ENCODE peak calls at places on chromosome 6, in ten cellular contexts. One of them, this sample, is unnamed.

GRCh38 chr6:21595265-21595950 is 1.9 kb downstream of the SOX4 start:
- DNase-seq in Panc1: no peak
- DNase-seq in lower lobe of right lung: peak; percentile 66
- DNase-seq in SK-N-SH: peak; percentile 34
- DNase-seq in uterus: peak; percentile 56
- DNase-seq in foreskin fibroblast: peak; percentile 7
- DNase-seq in NB4: peak; percentile 58
- DNase-seq in fibroblast of lung: no peak
- DNase-seq in Peyer's patch: peak; percentile 67
- DNase-seq in heart right ventricle: peak; percentile 31
- DNase-seq in this sample: peak; percentile 35

GRCh38 chr6:157906537-157907061 is 75.1 kb upstream of the SYNJ2 start:
- DNase-seq in Panc1: no peak
- DNase-seq in lower lobe of right lung: no peak
- DNase-seq in SK-N-SH: no peak
- DNase-seq in uterus: no peak
- DNase-seq in foreskin fibroblast: no peak
- DNase-seq in NB4: no peak
- DNase-seq in fibroblast of lung: no peak
- DNase-seq in Peyer's patch: no peak
- DNase-seq in heart right ventricle: no peak
- DNase-seq in this sample: no peak

GRCh38 chr6:131317516-131317915 is 182.2 kb downstream of the AKAP7 start:
- DNase-seq in Panc1: no peak
- DNase-seq in lower lobe of right lung: no peak
- DNase-seq in SK-N-SH: no peak
- DNase-seq in uterus: no peak
- DNase-seq in foreskin fibroblast: peak; percentile 10
- DNase-seq in NB4: no peak
- DNase-seq in fibroblast of lung: peak; percentile 2
- DNase-seq in Peyer's patch: no peak
- DNase-seq in heart right ventricle: no peak
- DNase-seq in this sample: no peak

GRCh38 chr6:166559211-166559610 is 27.3 kb downstream of the RAMACL start:
- DNase-seq in Panc1: no peak
- DNase-seq in lower lobe of right lung: no peak
- DNase-seq in SK-N-SH: no peak
- DNase-seq in uterus: no peak
- DNase-seq in foreskin fibroblast: no peak
- DNase-seq in NB4: no peak
- DNase-seq in fibroblast of lung: peak; percentile 45
- DNase-seq in Peyer's patch: no peak
- DNase-seq in heart right ventricle: no peak
- DNase-seq in this sample: no peak

GRCh38 chr6:5112065-5112799 is 27.1 kb downstream of the PPP1R3G start:
- DNase-seq in Panc1: no peak
- DNase-seq in lower lobe of right lung: no peak
- DNase-seq in SK-N-SH: no peak
- DNase-seq in uterus: no peak
- DNase-seq in foreskin fibroblast: peak; percentile 81
- DNase-seq in NB4: no peak
- DNase-seq in fibroblast of lung: no peak
- DNase-seq in Peyer's patch: no peak
- DNase-seq in heart right ventricle: no peak
- DNase-seq in this sample: peak; percentile 22

GRCh38 chr6:46453221-46453620 is 38.0 kb downstream of the RCAN2 start:
- DNase-seq in Panc1: no peak
- DNase-seq in lower lobe of right lung: no peak
- DNase-seq in SK-N-SH: no peak
- DNase-seq in uterus: no peak
- DNase-seq in foreskin fibroblast: peak; percentile 83
- DNase-seq in NB4: no peak
- DNase-seq in fibroblast of lung: peak; percentile 79
- DNase-seq in Peyer's patch: no peak
- DNase-seq in heart right ventricle: no peak
- DNase-seq in this sample: peak; percentile 66

GRCh38 chr6:51854347-51854746 is 233.1 kb downstream of the PKHD1 start:
- DNase-seq in Panc1: no peak
- DNase-seq in lower lobe of right lung: no peak
- DNase-seq in SK-N-SH: no peak
- DNase-seq in uterus: no peak
- DNase-seq in foreskin fibroblast: no peak
- DNase-seq in NB4: no peak
- DNase-seq in fibroblast of lung: no peak
- DNase-seq in Peyer's patch: no peak
- DNase-seq in heart right ventricle: no peak
- DNase-seq in this sample: no peak

GRCh38 chr6:32050562-32050961 is 12.3 kb downstream of the CYP21A2 start:
- DNase-seq in Panc1: no peak
- DNase-seq in lower lobe of right lung: no peak
- DNase-seq in SK-N-SH: no peak
- DNase-seq in uterus: no peak
- DNase-seq in foreskin fibroblast: no peak
- DNase-seq in NB4: no peak
- DNase-seq in fibroblast of lung: no peak
- DNase-seq in Peyer's patch: no peak
- DNase-seq in heart right ventricle: no peak
- DNase-seq in this sample: no peak

GRCh38 chr6:44407951-44408670 is 20.6 kb downstream of the CDC5L start:
- DNase-seq in Panc1: no peak
- DNase-seq in lower lobe of right lung: no peak
- DNase-seq in SK-N-SH: no peak
- DNase-seq in uterus: no peak
- DNase-seq in foreskin fibroblast: no peak
- DNase-seq in NB4: no peak
- DNase-seq in fibroblast of lung: no peak
- DNase-seq in Peyer's patch: no peak
- DNase-seq in heart right ventricle: no peak
- DNase-seq in this sample: no peak

GRCh38 chr6:119368917-119369316 is 19.4 kb upstream of the MAN1A1 start:
- DNase-seq in Panc1: no peak
- DNase-seq in lower lobe of right lung: no peak
- DNase-seq in SK-N-SH: no peak
- DNase-seq in uterus: no peak
- DNase-seq in foreskin fibroblast: no peak
- DNase-seq in NB4: no peak
- DNase-seq in fibroblast of lung: no peak
- DNase-seq in Peyer's patch: no peak
- DNase-seq in heart right ventricle: no peak
- DNase-seq in this sample: no peak

GRCh38 chr6:45681860-45682488 is 304.2 kb upstream of the SUPT3H start:
- DNase-seq in Panc1: no peak
- DNase-seq in lower lobe of right lung: peak; percentile 80
- DNase-seq in SK-N-SH: no peak
- DNase-seq in uterus: no peak
- DNase-seq in foreskin fibroblast: peak; percentile 66
- DNase-seq in NB4: peak; percentile 88
- DNase-seq in fibroblast of lung: peak; percentile 57
- DNase-seq in Peyer's patch: no peak
- DNase-seq in heart right ventricle: no peak
- DNase-seq in this sample: no peak

GRCh38 chr6:75098709-75099108 is 107.1 kb downstream of the COL12A1 start:
- DNase-seq in Panc1: peak; percentile 18
- DNase-seq in lower lobe of right lung: no peak
- DNase-seq in SK-N-SH: no peak
- DNase-seq in uterus: peak; percentile 88
- DNase-seq in foreskin fibroblast: peak; percentile 96
- DNase-seq in NB4: peak; percentile 11
- DNase-seq in fibroblast of lung: peak; percentile 98
- DNase-seq in Peyer's patch: no peak
- DNase-seq in heart right ventricle: peak; percentile 28
- DNase-seq in this sample: peak; percentile 97
- TF ChIP-seq CTCF in Panc1: no peak
- TF ChIP-seq CTCF in lower lobe of right lung: no peak
- TF ChIP-seq CTCF in SK-N-SH: no peak
- TF ChIP-seq CTCF in uterus: no peak
- TF ChIP-seq CTCF in foreskin fibroblast: no peak
- TF ChIP-seq CTCF in NB4: no peak
- TF ChIP-seq CTCF in fibroblast of lung: no peak
- TF ChIP-seq CTCF in Peyer's patch: no peak
- TF ChIP-seq CTCF in heart right ventricle: no peak
- TF ChIP-seq CTCF in this sample: no peak

GRCh38 chr6:106002005-106002404 is 84.1 kb upstream of the PRDM1 start:
- DNase-seq in Panc1: no peak
- DNase-seq in lower lobe of right lung: no peak
- DNase-seq in SK-N-SH: no peak
- DNase-seq in uterus: no peak
- DNase-seq in foreskin fibroblast: no peak
- DNase-seq in NB4: no peak
- DNase-seq in fibroblast of lung: no peak
- DNase-seq in Peyer's patch: no peak
- DNase-seq in heart right ventricle: no peak
- DNase-seq in this sample: no peak
- H3K4me3 ChIP-seq in Panc1: no peak overlapping the region
- H3K4me3 ChIP-seq in lower lobe of right lung: no peak overlapping the region
- H3K4me3 ChIP-seq in SK-N-SH: no peak overlapping the region
- H3K4me3 ChIP-seq in uterus: no peak overlapping the region
- H3K4me3 ChIP-seq in foreskin fibroblast: no peak overlapping the region
- H3K4me3 ChIP-seq in NB4: no peak overlapping the region
- H3K4me3 ChIP-seq in fibroblast of lung: no peak overlapping the region
- H3K4me3 ChIP-seq in Peyer's patch: no peak overlapping the region
- H3K4me3 ChIP-seq in heart right ventricle: no peak overlapping the region
- H3K4me3 ChIP-seq in this sample: no peak overlapping the region

DNA sequence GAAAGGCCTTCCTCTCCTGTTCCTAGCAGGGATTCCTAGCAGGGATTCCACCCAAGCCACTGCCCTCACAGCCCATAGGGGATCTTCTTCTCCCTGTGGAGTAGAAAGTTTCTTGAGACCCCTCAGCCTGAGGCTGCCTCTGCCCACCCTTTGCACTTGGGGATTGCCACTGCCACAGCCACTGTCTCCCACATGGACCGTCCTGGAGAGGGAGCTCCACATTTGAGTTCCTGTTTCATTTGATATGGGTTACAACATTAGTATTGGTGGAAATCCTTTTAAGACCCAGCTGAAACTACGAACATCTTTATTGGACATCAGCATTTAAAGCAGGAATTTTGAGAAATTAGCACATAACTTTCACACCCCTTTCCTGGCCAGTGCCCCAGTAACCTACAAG is 25.6 kb downstream of the HLA-G start:
- DNase-seq in Panc1: no peak
- DNase-seq in lower lobe of right lung: no peak
- DNase-seq in SK-N-SH: no peak
- DNase-seq in uterus: no peak
- DNase-seq in foreskin fibroblast: no peak
- DNase-seq in NB4: no peak
- DNase-seq in fibroblast of lung: no peak
- DNase-seq in Peyer's patch: no peak
- DNase-seq in heart right ventricle: no peak
- DNase-seq in this sample: no peak
- TF ChIP-seq CTCF in Panc1: peak; percentile 19
- TF ChIP-seq CTCF in lower lobe of right lung: peak; percentile 9
- TF ChIP-seq CTCF in SK-N-SH: no peak
- TF ChIP-seq CTCF in uterus: no peak
- TF ChIP-seq CTCF in foreskin fibroblast: no peak
- TF ChIP-seq CTCF in NB4: no peak
- TF ChIP-seq CTCF in fibroblast of lung: no peak
- TF ChIP-seq CTCF in Peyer's patch: no peak
- TF ChIP-seq CTCF in heart right ventricle: peak; percentile 12
- TF ChIP-seq CTCF in this sample: no peak

GRCh38 chr6:110980227-110980626 is 1.6 kb upstream of the RPF2 start:
- DNase-seq in Panc1: no peak
- DNase-seq in lower lobe of right lung: no peak
- DNase-seq in SK-N-SH: no peak
- DNase-seq in uterus: no peak
- DNase-seq in foreskin fibroblast: no peak
- DNase-seq in NB4: no peak
- DNase-seq in fibroblast of lung: no peak
- DNase-seq in Peyer's patch: no peak
- DNase-seq in heart right ventricle: no peak
- DNase-seq in this sample: no peak

GRCh38 chr6:110979565-110980096 is 2.2 kb upstream of the RPF2 start:
- DNase-seq in Panc1: no peak
- DNase-seq in lower lobe of right lung: no peak
- DNase-seq in SK-N-SH: no peak
- DNase-seq in uterus: no peak
- DNase-seq in foreskin fibroblast: no peak
- DNase-seq in NB4: no peak
- DNase-seq in fibroblast of lung: no peak
- DNase-seq in Peyer's patch: no peak
- DNase-seq in heart right ventricle: no peak
- DNase-seq in this sample: no peak

GRCh38 chr6:110976575-110976974 is 5.3 kb upstream of the RPF2 start:
- DNase-seq in Panc1: no peak
- DNase-seq in lower lobe of right lung: no peak
- DNase-seq in SK-N-SH: no peak
- DNase-seq in uterus: no peak
- DNase-seq in foreskin fibroblast: no peak
- DNase-seq in NB4: no peak
- DNase-seq in fibroblast of lung: no peak
- DNase-seq in Peyer's patch: no peak
- DNase-seq in heart right ventricle: no peak
- DNase-seq in this sample: no peak

DNA sequence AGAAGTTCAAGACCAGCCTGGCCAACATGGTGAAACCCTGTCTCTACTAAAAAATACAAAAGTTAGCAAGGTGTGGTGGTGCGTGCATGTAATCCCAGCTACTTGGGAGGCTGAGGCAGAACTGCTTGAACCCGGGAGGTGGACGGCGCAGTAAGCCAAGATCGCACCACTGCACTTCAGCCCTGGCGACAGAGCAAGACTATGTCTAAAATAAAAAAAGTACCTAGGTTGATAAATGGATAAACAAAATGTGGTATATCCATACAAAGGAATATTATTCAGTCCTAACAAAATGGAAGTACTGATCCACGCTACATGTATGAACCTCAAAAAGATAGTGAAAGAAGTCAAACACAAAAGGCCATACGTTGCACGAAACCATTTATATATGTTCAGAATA is 1.2 kb upstream of the RPF2 start:
- DNase-seq in Panc1: no peak
- DNase-seq in lower lobe of right lung: no peak
- DNase-seq in SK-N-SH: no peak
- DNase-seq in uterus: no peak
- DNase-seq in foreskin fibroblast: no peak
- DNase-seq in NB4: no peak
- DNase-seq in fibroblast of lung: no peak
- DNase-seq in Peyer's patch: no peak
- DNase-seq in heart right ventricle: no peak
- DNase-seq in this sample: no peak
- H3K4me3 ChIP-seq in Panc1: peak overlapping the region; percentile 73
- H3K4me3 ChIP-seq in lower lobe of right lung: no peak overlapping the region
- H3K4me3 ChIP-seq in SK-N-SH: peak overlapping the region; percentile 82
- H3K4me3 ChIP-seq in uterus: no peak overlapping the region
- H3K4me3 ChIP-seq in foreskin fibroblast: peak overlapping the region; percentile 83
- H3K4me3 ChIP-seq in NB4: peak overlapping the region; percentile 84
- H3K4me3 ChIP-seq in fibroblast of lung: no peak overlapping the region
- H3K4me3 ChIP-seq in Peyer's patch: no peak overlapping the region
- H3K4me3 ChIP-seq in heart right ventricle: no peak overlapping the region
- H3K4me3 ChIP-seq in this sample: no peak overlapping the region

This sample was measured in astrocyte of the spinal cord.